ENCODE peak calls at places on chromosomes 7 and 10, in six cellular contexts. One of them, this sample, is unnamed.
A peak's percentile ranks its signal among the peaks of the same experiment; 100 is the strongest.

GRCh38 chr10:118730699-118731456 is 23.9 kb downstream of the CACUL1 start:
- DNase-seq in DMS79 treated with DMSO at 0.1 percent for 48 hours: no peak
- DNase-seq in type B pancreatic cell: no peak
- DNase-seq in progenitor cell of endocrine pancreas: no peak
- DNase-seq in HT-29: peak; percentile 38
- DNase-seq in GM20000: no peak
- DNase-seq in this sample: no peak

GRCh38 chr10:62380002-62380401 is 5.8 kb downstream of the ZNF365 start:
- DNase-seq in DMS79 treated with DMSO at 0.1 percent for 48 hours: no peak
- DNase-seq in GM20000: no peak
- DNase-seq in progenitor cell of endocrine pancreas: no peak
- DNase-seq in HT-29: peak; percentile 45
- DNase-seq in type B pancreatic cell: no peak
- DNase-seq in this sample: no peak

GRCh38 chr7:155861480-155861868 is 49.2 kb upstream of the SHH start:
- DNase-seq in progenitor cell of endocrine pancreas: no peak
- DNase-seq in type B pancreatic cell: peak; percentile 32
- DNase-seq in GM20000: no peak
- DNase-seq in HT-29: peak; percentile 41
- DNase-seq in DMS79 treated with DMSO at 0.1 percent for 48 hours: no peak
- DNase-seq in this sample: no peak

GRCh38 chr7:105402221-105403095 is 13.7 kb upstream of the SRPK2 start:
- DNase-seq in DMS79 treated with DMSO at 0.1 percent for 48 hours: no peak
- DNase-seq in type B pancreatic cell: no peak
- DNase-seq in progenitor cell of endocrine pancreas: no peak
- DNase-seq in HT-29: no peak
- DNase-seq in GM20000: no peak
- DNase-seq in this sample: no peak

GRCh38 chr7:101315336-101315735 is 6.3 kb downstream of the IFT22 start:
- DNase-seq in progenitor cell of endocrine pancreas: no peak
- DNase-seq in GM20000: peak; percentile 67
- DNase-seq in HT-29: peak; percentile 66
- DNase-seq in DMS79 treated with DMSO at 0.1 percent for 48 hours: no peak
- DNase-seq in type B pancreatic cell: no peak
- DNase-seq in this sample: no peak

GRCh38 chr7:4613855-4614548 is 68.1 kb upstream of the FOXK1 start:
- DNase-seq in DMS79 treated with DMSO at 0.1 percent for 48 hours: no peak
- DNase-seq in GM20000: no peak
- DNase-seq in type B pancreatic cell: no peak
- DNase-seq in progenitor cell of endocrine pancreas: no peak
- DNase-seq in HT-29: no peak
- DNase-seq in this sample: no peak

GRCh38 chr10:99775850-99776249 is 6.6 kb upstream of the ABCC2 start:
- DNase-seq in GM20000: no peak
- DNase-seq in type B pancreatic cell: no peak
- DNase-seq in DMS79 treated with DMSO at 0.1 percent for 48 hours: no peak
- DNase-seq in progenitor cell of endocrine pancreas: no peak
- DNase-seq in HT-29: peak; percentile 56
- DNase-seq in this sample: no peak

GRCh38 chr7:83739527-83739926 is 90.6 kb upstream of the SEMA3E start:
- DNase-seq in progenitor cell of endocrine pancreas: no peak
- DNase-seq in DMS79 treated with DMSO at 0.1 percent for 48 hours: no peak
- DNase-seq in type B pancreatic cell: no peak
- DNase-seq in GM20000: no peak
- DNase-seq in HT-29: no peak
- DNase-seq in this sample: no peak

GRCh38 chr7:27148776-27149641 is 1.4 kb upstream of the HOXA6 start:
- DNase-seq in type B pancreatic cell: no peak
- DNase-seq in DMS79 treated with DMSO at 0.1 percent for 48 hours: peak; percentile 64
- DNase-seq in HT-29: no peak
- DNase-seq in GM20000: no peak
- DNase-seq in progenitor cell of endocrine pancreas: no peak
- DNase-seq in this sample: no peak

GRCh38 chr10:16384064-16384463 is 52.7 kb upstream of the PTER start:
- DNase-seq in progenitor cell of endocrine pancreas: no peak
- DNase-seq in HT-29: no peak
- DNase-seq in DMS79 treated with DMSO at 0.1 percent for 48 hours: no peak
- DNase-seq in type B pancreatic cell: no peak
- DNase-seq in GM20000: no peak
- DNase-seq in this sample: no peak

GRCh38 chr10:97013568-97013967 is 172.2 kb downstream of the SLIT1 start:
- DNase-seq in GM20000: no peak
- DNase-seq in HT-29: no peak
- DNase-seq in type B pancreatic cell: no peak
- DNase-seq in progenitor cell of endocrine pancreas: no peak
- DNase-seq in DMS79 treated with DMSO at 0.1 percent for 48 hours: no peak
- DNase-seq in this sample: no peak

GRCh38 chr7:51031216-51031615 is 248.5 kb upstream of the GRB10 start:
- DNase-seq in GM20000: no peak
- DNase-seq in HT-29: no peak
- DNase-seq in DMS79 treated with DMSO at 0.1 percent for 48 hours: no peak
- DNase-seq in type B pancreatic cell: no peak
- DNase-seq in progenitor cell of endocrine pancreas: no peak
- DNase-seq in this sample: no peak

GRCh38 chr10:43304687-43305333 is 37.9 kb upstream of the RASGEF1A start:
- DNase-seq in HT-29: peak; percentile 49
- DNase-seq in DMS79 treated with DMSO at 0.1 percent for 48 hours: no peak
- DNase-seq in progenitor cell of endocrine pancreas: peak; percentile 39
- DNase-seq in type B pancreatic cell: no peak
- DNase-seq in GM20000: peak; percentile 51
- DNase-seq in this sample: peak; percentile 46

GRCh38 chr10:89414146-89414878 is at the start of gene IFIT5:
- DNase-seq in type B pancreatic cell: peak; percentile 87
- DNase-seq in DMS79 treated with DMSO at 0.1 percent for 48 hours: peak; percentile 62
- DNase-seq in GM20000: peak; percentile 83
- DNase-seq in progenitor cell of endocrine pancreas: peak; percentile 70
- DNase-seq in HT-29: peak; percentile 70
- DNase-seq in this sample: peak; percentile 82

GRCh38 chr10:99619851-99620712 is at the start of gene SLC25A28:
- DNase-seq in HT-29: peak; percentile 98
- DNase-seq in GM20000: peak; percentile 98
- DNase-seq in type B pancreatic cell: peak; percentile 93
- DNase-seq in progenitor cell of endocrine pancreas: peak; percentile 25
- DNase-seq in DMS79 treated with DMSO at 0.1 percent for 48 hours: peak; percentile 91
- DNase-seq in this sample: peak; percentile 98

GRCh38 chr7:22430457-22430856 is 69.5 kb downstream of the STEAP1B start:
- DNase-seq in progenitor cell of endocrine pancreas: no peak
- DNase-seq in HT-29: peak; percentile 2
- DNase-seq in type B pancreatic cell: no peak
- DNase-seq in DMS79 treated with DMSO at 0.1 percent for 48 hours: no peak
- DNase-seq in GM20000: no peak
- DNase-seq in this sample: no peak

GRCh38 chr10:60031664-60032063 is 125.3 kb upstream of the CCDC6 start:
- DNase-seq in DMS79 treated with DMSO at 0.1 percent for 48 hours: no peak
- DNase-seq in type B pancreatic cell: no peak
- DNase-seq in progenitor cell of endocrine pancreas: no peak
- DNase-seq in GM20000: peak; percentile 10
- DNase-seq in HT-29: no peak
- DNase-seq in this sample: no peak

GRCh38 chr7:29208410-29209250 is 14.1 kb downstream of the CHN2 start:
- DNase-seq in progenitor cell of endocrine pancreas: no peak
- DNase-seq in HT-29: peak; percentile 50
- DNase-seq in DMS79 treated with DMSO at 0.1 percent for 48 hours: no peak
- DNase-seq in type B pancreatic cell: no peak
- DNase-seq in GM20000: no peak
- DNase-seq in this sample: no peak

GRCh38 chr7:91520645-91521044 is 256.4 kb downstream of the FZD1 start:
- DNase-seq in progenitor cell of endocrine pancreas: no peak
- DNase-seq in type B pancreatic cell: no peak
- DNase-seq in HT-29: no peak
- DNase-seq in GM20000: no peak
- DNase-seq in DMS79 treated with DMSO at 0.1 percent for 48 hours: no peak
- DNase-seq in this sample: no peak

This sample was measured in CD4-positive, alpha-beta memory T cell.